ENCODE peak calls at places on chromosomes 6 and 20, in eight cellular contexts. One of them, this sample, is unnamed.
A peak's percentile ranks its signal among the peaks of the same experiment; 100 is the strongest.

GRCh38 chr6:150371356-150371755 is 2.5 kb downstream of the IYD start:
- DNase-seq in mucosa of descending colon: no peak
- DNase-seq in AG04450: no peak
- DNase-seq in KG1: no peak
- DNase-seq in A673: no peak
- DNase-seq in NT2/D1: no peak
- DNase-seq in activated CD4-positive, alpha-beta T cell treated with anti-CD3 and anti-CD28 coated beads for 24 hours: no peak
- DNase-seq in stomach: no peak
- DNase-seq in this sample: no peak

GRCh38 chr20:24502184-24502583 is 32.8 kb downstream of the SYNDIG1 start:
- DNase-seq in mucosa of descending colon: no peak
- DNase-seq in AG04450: no peak
- DNase-seq in KG1: no peak
- DNase-seq in A673: peak; percentile 50
- DNase-seq in NT2/D1: no peak
- DNase-seq in activated CD4-positive, alpha-beta T cell treated with anti-CD3 and anti-CD28 coated beads for 24 hours: no peak
- DNase-seq in stomach: no peak
- DNase-seq in this sample: no peak

GRCh38 chr6:106128981-106129761 is 43.0 kb downstream of the PRDM1 start:
- DNase-seq in mucosa of descending colon: no peak
- DNase-seq in AG04450: peak; percentile 16
- DNase-seq in KG1: no peak
- DNase-seq in A673: peak; percentile 20
- DNase-seq in NT2/D1: no peak
- DNase-seq in activated CD4-positive, alpha-beta T cell treated with anti-CD3 and anti-CD28 coated beads for 24 hours: no peak
- DNase-seq in stomach: no peak
- DNase-seq in this sample: no peak

GRCh38 chr6:105045546-105045945 is 88.6 kb downstream of the LIN28B start:
- DNase-seq in mucosa of descending colon: no peak
- DNase-seq in AG04450: no peak
- DNase-seq in KG1: no peak
- DNase-seq in A673: no peak
- DNase-seq in NT2/D1: no peak
- DNase-seq in activated CD4-positive, alpha-beta T cell treated with anti-CD3 and anti-CD28 coated beads for 24 hours: no peak
- DNase-seq in stomach: no peak
- DNase-seq in this sample: no peak

GRCh38 chr6:21678990-21679389 is 85.4 kb downstream of the SOX4 start:
- DNase-seq in mucosa of descending colon: no peak
- DNase-seq in AG04450: peak; percentile 24
- DNase-seq in KG1: no peak
- DNase-seq in A673: no peak
- DNase-seq in NT2/D1: no peak
- DNase-seq in activated CD4-positive, alpha-beta T cell treated with anti-CD3 and anti-CD28 coated beads for 24 hours: no peak
- DNase-seq in stomach: no peak
- DNase-seq in this sample: no peak

GRCh38 chr20:46840054-46840729 is 54.5 kb upstream of the EYA2 start:
- DNase-seq in mucosa of descending colon: no peak
- DNase-seq in AG04450: no peak
- DNase-seq in KG1: no peak
- DNase-seq in A673: no peak
- DNase-seq in NT2/D1: no peak
- DNase-seq in activated CD4-positive, alpha-beta T cell treated with anti-CD3 and anti-CD28 coated beads for 24 hours: no peak
- DNase-seq in stomach: no peak
- DNase-seq in this sample: no peak

GRCh38 chr6:162538643-162539064 is 188.9 kb downstream of the PRKN start:
- DNase-seq in mucosa of descending colon: no peak
- DNase-seq in AG04450: no peak
- DNase-seq in KG1: no peak
- DNase-seq in A673: peak; percentile 1
- DNase-seq in NT2/D1: no peak
- DNase-seq in activated CD4-positive, alpha-beta T cell treated with anti-CD3 and anti-CD28 coated beads for 24 hours: no peak
- DNase-seq in stomach: no peak
- DNase-seq in this sample: no peak

GRCh38 chr20:59824711-59825562 is 108.5 kb downstream of the SYCP2 start:
- DNase-seq in mucosa of descending colon: no peak
- DNase-seq in AG04450: no peak
- DNase-seq in KG1: no peak
- DNase-seq in A673: no peak
- DNase-seq in NT2/D1: no peak
- DNase-seq in activated CD4-positive, alpha-beta T cell treated with anti-CD3 and anti-CD28 coated beads for 24 hours: no peak
- DNase-seq in stomach: no peak
- DNase-seq in this sample: no peak

GRCh38 chr6:100283288-100283687 is 181.4 kb downstream of the SIM1 start:
- DNase-seq in mucosa of descending colon: no peak
- DNase-seq in AG04450: no peak
- DNase-seq in KG1: no peak
- DNase-seq in A673: no peak
- DNase-seq in NT2/D1: no peak
- DNase-seq in activated CD4-positive, alpha-beta T cell treated with anti-CD3 and anti-CD28 coated beads for 24 hours: no peak
- DNase-seq in stomach: no peak
- DNase-seq in this sample: no peak

This sample was measured in DMS79 treated with DMSO at 0.1 percent for 48 hours.